ENCODE peak calls at places on chromosomes 12 and 14, in seven cellular contexts. R is cardiac fibroblast, V is PC-3, F is left lung, N is GM06990, U is psoas muscle, P is cardiac muscle cell. E is an unnamed sample.

GRCh38 chr12:26188641-26189040 is 6.7 kb upstream of the SSPN start:
- DNase-seq in V (no peak), P (no peak), U (no peak), F (no peak), R (no peak), N (no peak), E (no peak)

GRCh38 chr14:75452900-75453816 is 25.3 kb downstream of the JDP2 start:
- DNase-seq in P (peak; percentile 97), F (peak; percentile 75), R (peak; percentile 97), V (peak; percentile 5), U (peak; percentile 84), N (no peak), E (peak; percentile 87)

GRCh38 chr12:26767116-26767515 is 65.9 kb downstream of the ITPR2 start:
- DNase-seq in P (no peak), V (no peak), F (no peak), N (no peak), R (no peak), U (no peak), E (no peak)

GRCh38 chr12:53047221-53048032 is 2.4 kb upstream of the TNS2 start:
- DNase-seq in N (peak; percentile 48), V (peak; percentile 73), P (peak; percentile 92), U (peak; percentile 91), R (peak; percentile 89), F (peak; percentile 76), E (no peak)

GRCh38 chr14:94423465-94424056 is 29.0 kb downstream of the SERPINA11 start:
- DNase-seq in V (peak; percentile 66), N (peak; percentile 10), U (peak; percentile 76), F (peak; percentile 70), R (peak; percentile 79), P (peak; percentile 80), E (peak; percentile 62)

GRCh38 chr12:114473717-114474116 is 67.8 kb upstream of the TBX5 start:
- DNase-seq in F (no peak), P (no peak), R (no peak), N (no peak), V (no peak), U (no peak), E (no peak)

GRCh38 chr12:1306096-1306495 is 288.3 kb downstream of the FBXL14 start:
- DNase-seq in U (no peak), F (no peak), R (peak; percentile 55), P (peak; percentile 64), N (no peak), V (no peak), E (no peak)

GRCh38 chr12:98416845-98417244 is 98.5 kb upstream of the TMPO start:
- DNase-seq in P (peak; percentile 80), R (peak; percentile 82), U (no peak), F (no peak), V (peak; percentile 34), N (no peak), E (peak; percentile 30)

GRCh38 chr12:1880153-1880845 is 38.2 kb downstream of the CACNA2D4 start:
- DNase-seq in R (no peak), U (peak; percentile 30), N (no peak), P (no peak), V (no peak), F (no peak), E (no peak)

GRCh38 chr12:77299910-77300772 is 234.8 kb upstream of the E2F7 start:
- DNase-seq in R (peak; percentile 54), N (no peak), F (no peak), U (no peak), P (peak; percentile 47), V (peak; percentile 93), E (peak; percentile 93)

GRCh38 chr12:5745251-5745888 is 199.7 kb downstream of the ANO2 start:
- DNase-seq in F (peak; percentile 58), N (no peak), P (peak; percentile 53), R (peak; percentile 36), U (peak; percentile 61), V (peak; percentile 58), E (peak; percentile 56)

GRCh38 chr14:56027916-56028637 is 90.1 kb upstream of the PELI2 start:
- DNase-seq in N (no peak), V (no peak), R (peak; percentile 3), P (no peak), F (no peak), U (no peak), E (no peak)

GRCh38 chr14:97456958-97457357 is 659.8 kb downstream of the VRK1 start:
- DNase-seq in R (no peak), P (no peak), U (no peak), N (peak; percentile 37), V (peak; percentile 16), F (no peak), E (peak; percentile 17)

GRCh38 chr12:124123432-124124015 is 150.5 kb downstream of the ZNF664 start:
- DNase-seq in F (no peak), U (no peak), N (no peak), R (no peak), P (no peak), V (no peak), E (no peak)

GRCh38 chr14:44404021-44404420 is 103.1 kb downstream of the FSCB start:
- DNase-seq in P (peak; percentile 36), R (peak; percentile 23), V (peak; percentile 87), N (no peak), F (no peak), U (no peak), E (no peak)

GRCh38 chr14:64012003-64012402 is 159.2 kb downstream of the SYNE2 start:
- DNase-seq in P (no peak), N (no peak), R (no peak), F (no peak), V (no peak), U (no peak), E (no peak)

GRCh38 chr12:13816394-13816793 is 165.0 kb downstream of the GRIN2B start:
- DNase-seq in N (no peak), R (no peak), P (no peak), V (no peak), F (no peak), U (no peak), E (no peak)

GRCh38 chr12:81450920-81451739 is 308.0 kb downstream of the PPFIA2 start:
- DNase-seq in U (no peak), R (peak; percentile 82), V (peak; percentile 72), N (no peak), F (peak; percentile 34), P (peak; percentile 81), E (peak; percentile 58)

GRCh38 chr14:62133776-62134175 is 371.6 kb downstream of the SNAPC1 start:
- DNase-seq in N (no peak), P (no peak), R (no peak), U (no peak), F (no peak), V (no peak), E (no peak)

GRCh38 chr14:81143793-81144192 is 77.0 kb downstream of the GTF2A1 start:
- DNase-seq in R (no peak), N (no peak), V (no peak), P (no peak), U (no peak), F (no peak), E (no peak)

GRCh38 chr12:89400415-89400814 is 48.1 kb upstream of the DUSP6 start:
- DNase-seq in V (no peak), F (no peak), U (no peak), N (no peak), P (no peak), R (no peak), E (peak; percentile 22)
- H3K4me3 ChIP-seq in V (no peak overlapping the region), F (no peak overlapping the region), U (no peak overlapping the region), N (no peak overlapping the region), P (no peak overlapping the region), R (no peak overlapping the region), E (no peak overlapping the region)

GRCh38 chr12:132213359-132214160 is 69.3 kb downstream of the NOC4L start:
- DNase-seq in N (no peak), V (no peak), P (no peak), R (no peak), F (no peak), U (no peak), E (no peak)

GRCh38 chr12:132214161-132214476 is 69.9 kb downstream of the NOC4L start:
- DNase-seq in U (no peak), N (no peak), V (no peak), F (no peak), R (no peak), P (no peak), E (no peak)

GRCh38 chr12:132215644-132215989 is 71.4 kb downstream of the NOC4L start:
- DNase-seq in F (no peak), P (no peak), V (no peak), R (no peak), U (no peak), N (no peak), E (no peak)

GRCh38 chr12:132216354-132216987 is 72.2 kb downstream of the NOC4L start:
- DNase-seq in V (no peak), U (no peak), R (no peak), F (no peak), P (no peak), N (no peak), E (no peak)

DNA sequence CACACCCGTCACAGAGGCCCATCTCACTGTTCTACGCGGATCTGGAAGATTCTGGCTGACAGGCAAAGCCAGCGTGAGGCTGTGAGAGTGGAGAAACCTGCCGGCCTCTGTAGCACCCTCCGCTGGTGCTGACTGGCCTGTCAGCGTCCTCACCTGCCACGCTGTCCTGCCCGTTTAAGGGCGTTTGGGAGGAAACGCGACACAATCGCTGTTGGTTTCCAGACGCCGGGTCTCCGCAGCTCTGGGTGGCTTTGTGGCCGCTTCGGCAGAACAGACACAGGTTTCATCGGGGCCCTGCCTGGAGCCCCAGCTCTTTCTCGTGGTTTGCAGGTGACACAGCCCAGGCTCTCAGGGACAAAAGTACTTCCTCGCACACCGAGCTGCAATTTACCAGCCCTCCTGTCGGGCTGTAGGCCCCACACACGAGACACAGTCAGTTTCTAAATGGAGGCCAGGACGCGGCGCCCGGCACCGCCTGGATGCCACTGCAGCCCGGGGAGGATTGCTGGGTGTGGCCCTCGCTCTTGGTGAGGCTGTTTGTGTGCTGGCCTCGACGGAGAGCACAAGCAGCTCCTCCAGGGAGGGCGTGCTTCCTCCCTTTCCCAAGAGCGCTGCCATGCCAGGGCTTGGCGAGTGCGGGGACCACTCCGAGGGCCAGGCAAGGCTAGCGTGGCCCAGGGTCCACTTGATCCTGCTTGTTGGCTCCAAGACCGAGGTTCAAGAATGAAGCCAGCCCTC is 70.8 kb downstream of the NOC4L start:
- DNase-seq in P (no peak), U (no peak), N (no peak), F (no peak), R (no peak), V (no peak), E (no peak)
- TF ChIP-seq CTCF in P (no peak), U (no peak), N (no peak), F (no peak), R (no peak), V (peak; percentile 12), E (no peak)

GRCh38 chr14:52706286-52706685 is 714 bp upstream of the PSMC6 start:
- DNase-seq in V (peak; percentile 56), N (no peak), P (peak; percentile 25), R (no peak), F (no peak), U (no peak), E (peak; percentile 48)
- H3K4me3 ChIP-seq in V (peak overlapping the region; percentile 97), N (peak overlapping the region; percentile 67), P (peak overlapping the region; percentile 88), R (no peak overlapping the region), F (peak overlapping the region; percentile 95), U (peak overlapping the region; percentile 83), E (peak overlapping the region; percentile 58)

GRCh38 chr12:132219323-132219722 is 75.1 kb downstream of the NOC4L start:
- DNase-seq in P (no peak), R (no peak), V (no peak), F (no peak), N (no peak), U (no peak), E (no peak)
- TF ChIP-seq CTCF in P (no peak), R (no peak), V (no peak), F (no peak), N (no peak), U (no peak), E (no peak)

GRCh38 chr12:110271015-110271414 is 10.0 kb upstream of the ATP2A2 start:
- DNase-seq in P (no peak), F (no peak), V (no peak), U (no peak), R (no peak), N (no peak), E (no peak)
- H3K4me3 ChIP-seq in P (no peak overlapping the region), F (no peak overlapping the region), V (no peak overlapping the region), U (peak overlapping the region; percentile 5), R (no peak overlapping the region), N (no peak overlapping the region), E (no peak overlapping the region)

E was measured in bronchial epithelial cell.